ENCODE peak calls at places on chromosomes 12 and 14, in seven cellular contexts. C is DND-41, F is fibroblast of lung, U is IMR-90, J is GM23248, P is neural progenitor cell, Q is mesenchymal stem cell. N is an unnamed sample.

GRCh38 chr12:46124848-46125619 is 134.7 kb upstream of the SCAF11 start:
- DNase-seq in C (peak; percentile 67), F (peak; percentile 81), U (peak; percentile 87), J (peak; percentile 85), P (peak; percentile 77), Q (peak; percentile 88), N (peak; percentile 80)

GRCh38 chr12:75862692-75863471 is 168.7 kb downstream of the PHLDA1 start:
- DNase-seq in C (no peak), F (peak; percentile 80), U (peak; percentile 86), J (peak; percentile 83), P (no peak), Q (peak; percentile 74), N (peak; percentile 97)

GRCh38 chr12:2051700-2052625 is 824 bp upstream of the CACNA1C start:
- DNase-seq in C (no peak), F (no peak), U (no peak), J (peak; percentile 44), P (peak; percentile 77), Q (peak; percentile 23), N (no peak)

GRCh38 chr12:99609455-99610181 is 37.9 kb upstream of the GARIN6 start:
- DNase-seq in C (no peak), F (no peak), U (no peak), J (no peak), P (no peak), Q (no peak), N (no peak)

GRCh38 chr12:88419794-88420193 is 160.5 kb downstream of the KITLG start:
- DNase-seq in C (no peak), F (peak; percentile 58), U (peak; percentile 17), J (peak; percentile 73), P (no peak), Q (no peak), N (peak; percentile 22)

GRCh38 chr12:66683073-66683472 is 4.2 kb upstream of the GRIP1 start:
- DNase-seq in C (no peak), F (no peak), U (no peak), J (no peak), P (no peak), Q (no peak), N (no peak)

GRCh38 chr12:109160873-109161272 is 44.5 kb downstream of the ACACB start:
- DNase-seq in C (no peak), F (no peak), U (no peak), J (no peak), P (no peak), Q (no peak), N (no peak)

GRCh38 chr14:63200767-63201166 is 3.5 kb upstream of the RHOJ start:
- DNase-seq in C (no peak), F (no peak), U (peak; percentile 20), J (no peak), P (no peak), Q (peak; percentile 4), N (no peak)

GRCh38 chr12:116559330-116560080 is at the start of gene MAP1LC3B2:
- DNase-seq in C (peak; percentile 95), F (peak; percentile 78), U (peak; percentile 39), J (peak; percentile 93), P (peak; percentile 30), Q (peak; percentile 87), N (peak; percentile 74)

GRCh38 chr12:3077572-3078081 is 448 bp downstream of the TSPAN9 start:
- DNase-seq in C (no peak), F (peak; percentile 36), U (peak; percentile 45), J (peak; percentile 47), P (no peak), Q (peak; percentile 50), N (no peak)

GRCh38 chr14:96104469-96105057 is 65.4 kb downstream of the C14orf132 start:
- DNase-seq in C (no peak), F (peak; percentile 98), U (peak; percentile 100), J (peak; percentile 100), P (no peak), Q (peak; percentile 98), N (peak; percentile 22)

GRCh38 chr14:64762044-64763034 is 58.1 kb downstream of the PLEKHG3 start:
- DNase-seq in C (peak; percentile 30), F (peak; percentile 93), U (peak; percentile 96), J (peak; percentile 86), P (peak; percentile 53), Q (peak; percentile 91), N (peak; percentile 93)

GRCh38 chr12:67645126-67645525 is 3.4 kb upstream of the DYRK2 start:
- DNase-seq in C (no peak), F (no peak), U (no peak), J (no peak), P (no peak), Q (no peak), N (no peak)

GRCh38 chr12:106759526-106760183 is 14.8 kb upstream of the RIC8B start:
- DNase-seq in C (no peak), F (no peak), U (no peak), J (peak; percentile 15), P (no peak), Q (no peak), N (no peak)

GRCh38 chr12:104928036-104928770 is 29.9 kb downstream of the SLC41A2 start:
- DNase-seq in C (no peak), F (no peak), U (no peak), J (peak; percentile 58), P (no peak), Q (no peak), N (no peak)

GRCh38 chr12:110047297-110047940 is 903 bp downstream of the C12orf76 start:
- DNase-seq in C (no peak), F (no peak), U (no peak), J (no peak), P (no peak), Q (peak; percentile 25), N (no peak)

GRCh38 chr12:78040111-78040510 is 209.4 kb downstream of the NAV3 start:
- DNase-seq in C (no peak), F (peak; percentile 36), U (no peak), J (no peak), P (no peak), Q (no peak), N (no peak)

GRCh38 chr14:60563113-60563512 is 54.2 kb downstream of the SIX6 start:
- DNase-seq in C (no peak), F (peak; percentile 69), U (peak; percentile 74), J (peak; percentile 81), P (no peak), Q (no peak), N (no peak)

GRCh38 chr12:130925616-130926015 is 28.1 kb upstream of the ADGRD1 start:
- DNase-seq in C (no peak), F (no peak), U (peak; percentile 35), J (no peak), P (no peak), Q (peak; percentile 16), N (no peak)

GRCh38 chr12:33757701-33758100 is 264.6 kb upstream of the ALG10 start:
- DNase-seq in C (no peak), F (no peak), U (no peak), J (no peak), P (no peak), Q (no peak), N (no peak)
- H2AFZ ChIP-seq in C (no peak overlapping the region), F (no peak overlapping the region), U (no peak overlapping the region), J (no peak overlapping the region), P (no peak overlapping the region), Q (no peak overlapping the region), N (no peak overlapping the region)

GRCh38 chr12:94080684-94081009 is 67.7 kb upstream of the PLXNC1 start:
- DNase-seq in C (no peak), F (no peak), U (no peak), J (no peak), P (no peak), Q (no peak), N (no peak)
- H2AFZ ChIP-seq in C (no peak overlapping the region), F (no peak overlapping the region), U (no peak overlapping the region), J (no peak overlapping the region), P (no peak overlapping the region), Q (no peak overlapping the region), N (no peak overlapping the region)

GRCh38 chr12:101713930-101714329 is 16.5 kb downstream of the CHPT1 start:
- DNase-seq in C (no peak), F (no peak), U (no peak), J (no peak), P (no peak), Q (no peak), N (no peak)

GRCh38 chr12:101707131-101707782 is 9.8 kb downstream of the CHPT1 start:
- DNase-seq in C (no peak), F (peak; percentile 74), U (peak; percentile 55), J (no peak), P (no peak), Q (peak; percentile 22), N (peak; percentile 39)

GRCh38 chr12:101715045-101715444 is 17.6 kb downstream of the CHPT1 start:
- DNase-seq in C (no peak), F (no peak), U (no peak), J (no peak), P (no peak), Q (no peak), N (no peak)

GRCh38 chr12:101710289-101710688 is 12.8 kb downstream of the CHPT1 start:
- DNase-seq in C (no peak), F (no peak), U (no peak), J (no peak), P (no peak), Q (no peak), N (no peak)

DNA sequence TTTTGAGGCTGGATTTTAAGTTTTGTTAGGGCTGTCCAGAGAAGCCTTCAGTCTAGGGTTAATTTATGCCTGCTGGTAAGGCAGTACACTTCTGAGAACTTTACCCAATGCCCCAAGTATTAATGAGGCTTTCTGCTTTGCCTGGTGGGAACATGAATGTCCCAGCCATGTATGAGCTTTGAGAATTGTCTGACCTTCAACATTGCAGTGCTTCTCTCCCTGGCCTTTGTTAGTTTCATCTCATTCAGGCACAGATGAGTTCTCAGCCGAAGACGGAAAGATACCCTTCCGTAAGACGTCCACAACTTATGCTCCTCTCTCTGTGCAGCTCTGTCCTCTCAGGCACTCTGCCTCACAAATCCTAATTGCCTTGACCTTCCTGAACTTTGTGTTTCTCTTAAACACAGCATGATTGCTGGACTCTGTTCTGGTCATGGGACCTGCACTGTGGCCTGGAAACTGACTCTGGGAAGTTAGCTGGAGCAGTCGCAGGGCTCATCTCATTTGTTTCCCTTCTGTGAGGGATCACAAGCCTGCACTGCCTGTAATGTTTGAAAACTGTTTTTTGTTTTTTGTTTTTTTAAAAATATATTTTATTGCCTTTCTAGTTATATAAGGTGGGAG is 15.7 kb downstream of the CHPT1 start:
- DNase-seq in C (no peak), F (no peak), U (no peak), J (no peak), P (peak; percentile 4), Q (peak; percentile 61), N (no peak)
- H2AFZ ChIP-seq in C (no peak overlapping the region), F (peak overlapping the region; percentile 60), U (no peak overlapping the region), J (no peak overlapping the region), P (no peak overlapping the region), Q (no peak overlapping the region), N (no peak overlapping the region)

DNA sequence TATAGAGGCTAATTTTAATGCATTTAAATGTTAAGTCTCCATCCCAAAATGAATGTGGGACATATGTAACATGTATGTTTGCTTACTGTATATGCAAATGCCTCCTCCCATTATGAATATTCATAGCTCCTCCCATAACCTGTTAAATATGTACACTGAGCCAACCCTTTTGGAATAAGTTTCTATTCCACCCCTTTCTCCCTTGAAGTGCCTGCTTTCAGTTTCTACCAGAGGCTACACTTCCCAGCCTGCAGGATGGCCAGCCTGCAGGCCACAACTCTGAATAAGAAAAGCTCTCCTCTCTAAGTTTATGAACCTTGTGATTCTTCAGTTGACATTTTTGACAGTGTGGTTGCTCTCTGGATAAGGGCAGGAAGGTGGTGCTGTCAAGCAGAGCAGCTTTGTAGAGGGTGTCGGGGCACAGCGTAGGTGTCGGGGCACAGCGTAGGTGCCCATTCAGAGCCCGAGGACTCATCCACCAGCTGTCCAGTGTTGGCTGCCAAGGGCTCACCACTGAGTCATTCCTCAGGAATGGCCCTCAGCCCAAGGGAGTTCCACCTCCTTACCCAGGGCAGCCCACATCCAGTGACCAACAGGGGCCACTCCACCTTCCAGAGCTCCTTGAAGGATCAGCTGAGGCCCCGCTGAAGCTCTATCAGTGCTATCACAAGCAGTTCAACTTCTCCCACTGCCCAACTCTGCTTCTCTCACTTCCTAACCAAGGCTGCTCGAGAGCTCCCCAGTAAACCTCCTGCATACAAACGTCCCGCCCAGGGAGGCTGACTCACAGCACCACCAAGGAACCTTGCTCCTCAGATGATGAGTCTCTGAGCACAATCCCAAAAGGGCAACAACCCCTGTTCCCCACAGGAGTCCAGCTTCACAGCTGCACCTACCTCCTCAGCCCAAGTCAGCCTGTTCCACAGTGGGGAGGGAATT is 31.4 kb downstream of the VWF start:
- DNase-seq in C (no peak), F (peak; percentile 93), U (peak; percentile 92), J (peak; percentile 94), P (no peak), Q (peak; percentile 90), N (peak; percentile 93)
- H2AFZ ChIP-seq in C (no peak overlapping the region), F (peak overlapping the region; percentile 25), U (peak overlapping the region; percentile 91), J (peak overlapping the region; percentile 69), P (no peak overlapping the region), Q (peak overlapping the region; percentile 42), N (peak overlapping the region; percentile 69)